ENCODE peak calls at places on chromosomes 4 and X, in four cellular contexts. V is H1, Y is K562, R is HepG2. S is an unnamed sample.

GRCh38 chr4:185755451-185755850 is 56.5 kb downstream of the SORBS2 start:
- DNase-seq in V (no peak), Y (no peak), R (no peak), S (peak)

GRCh38 chr4:71206763-71207162 is 132.1 kb upstream of the SLC4A4 start:
- DNase-seq in V (no peak), Y (no peak), R (no peak), S (no peak)

GRCh38 chr4:110626532-110627153 is 3.8 kb upstream of the PITX2 start:
- DNase-seq in V (no peak), Y (no peak), R (no peak), S (no peak)

GRCh38 chrX:128287693-128288092 is 235.5 kb upstream of the ACTRT1 start:
- DNase-seq in V (no peak), Y (no peak), R (no peak), S (no peak)

GRCh38 chrX:10077425-10078188 is 79.2 kb upstream of the CLCN4 start:
- DNase-seq in V (no peak), Y (no peak), R (peak), S (no peak)

GRCh38 chr4:55386840-55387239 is 8.9 kb upstream of the TMEM165 start:
- DNase-seq in V (no peak), Y (peak), R (peak), S (no peak)

GRCh38 chr4:37968747-37969146 is 8.5 kb downstream of the PTTG2 start:
- DNase-seq in V (no peak), Y (no peak), R (no peak), S (no peak)

GRCh38 chrX:13387656-13388421 is 68.0 kb upstream of the ATXN3L start:
- DNase-seq in V (no peak), Y (no peak), R (no peak), S (no peak)

GRCh38 chr4:184306470-184306869 is 88.8 kb upstream of the ENPP6 start:
- DNase-seq in V (no peak), Y (no peak), R (no peak), S (no peak)

GRCh38 chr4:85720736-85721135 is 245.8 kb downstream of the ARHGAP24 start:
- DNase-seq in V (no peak), Y (no peak), R (peak), S (no peak)

GRCh38 chr4:110270492-110271197 is 72.2 kb upstream of the ELOVL6 start:
- DNase-seq in V (no peak), Y (no peak), R (no peak), S (no peak)

GRCh38 chrX:63012574-63012973 is 338.6 kb downstream of the SPIN4 start:
- DNase-seq in V (no peak), Y (no peak), R (no peak), S (no peak)

GRCh38 chr4:85370400-85371032 is 104.4 kb upstream of the ARHGAP24 start:
- DNase-seq in V (peak), Y (peak), R (peak), S (peak)

GRCh38 chrX:100990139-100990538 is 20.6 kb downstream of the ARL13A start:
- DNase-seq in V (no peak), Y (no peak), R (no peak), S (no peak)

GRCh38 chrX:10239611-10240064 is 82.9 kb downstream of the CLCN4 start:
- DNase-seq in V (no peak), Y (no peak), R (no peak), S (no peak)

GRCh38 chrX:140765043-140765784 is 55.7 kb downstream of the LINC00632 start:
- DNase-seq in V (no peak), Y (no peak), R (no peak), S (peak)

GRCh38 chr4:14096406-14096965 is 469.0 kb upstream of the BOD1L1 start:
- DNase-seq in V (no peak), Y (no peak), R (no peak), S (no peak)

GRCh38 chr4:84146300-84146942 is 352.7 kb downstream of the NKX6-1 start:
- DNase-seq in V (no peak), Y (no peak), R (no peak), S (no peak)

GRCh38 chr4:126479709-126480108 is 1153.0 kb upstream of the INTU start:
- DNase-seq in V (peak), Y (no peak), R (no peak), S (no peak)

GRCh38 chrX:155054255-155054654 is 16.7 kb downstream of the CMC4 start:
- DNase-seq in V (no peak), Y (no peak), R (no peak), S (no peak)

GRCh38 chrX:106898462-106898861 is 4.7 kb downstream of the RIPPLY1 start:
- DNase-seq in V (no peak), Y (peak), R (peak), S (peak)

GRCh38 chrX:76454456-76454927 is 27.0 kb downstream of the MAGEE1 start:
- DNase-seq in V (no peak), Y (peak), R (peak), S (peak)

GRCh38 chr4:39406763-39407583 is at the start of gene KLB:
- DNase-seq in V (no peak), Y (no peak), R (peak), S (no peak)

GRCh38 chr4:141132689-141133145 is 552 bp downstream of the RNF150 start:
- DNase-seq in V (no peak), Y (no peak), R (no peak), S (no peak)

GRCh38 chr4:4472344-4472958 is 69.4 kb downstream of the STX18 start:
- DNase-seq in V (no peak), Y (no peak), R (peak), S (no peak)

GRCh38 chr4:148053298-148054003 is 321.6 kb downstream of the ARHGAP10 start:
- DNase-seq in V (no peak), Y (no peak), R (no peak), S (no peak)

GRCh38 chr4:118282692-118283091 is 70.1 kb downstream of the PRSS12 start:
- DNase-seq in V (no peak), Y (no peak), R (peak), S (no peak)

GRCh38 chr4:75048208-75048879 is 115.4 kb downstream of the PARM1 start:
- DNase-seq in V (no peak), Y (peak), R (no peak), S (no peak)

GRCh38 chr4:142600952-142601351 is 245.1 kb downstream of the INPP4B start:
- DNase-seq in V (no peak), Y (no peak), R (no peak), S (no peak)

GRCh38 chrX:31658360-31658759 is 586.5 kb upstream of the FTHL17 start:
- DNase-seq in V (no peak), Y (no peak), R (peak), S (peak)

GRCh38 chrX:43655961-43656494 is at the start of gene MAOA:
- DNase-seq in V (no peak), Y (no peak), R (peak), S (peak)

DNA sequence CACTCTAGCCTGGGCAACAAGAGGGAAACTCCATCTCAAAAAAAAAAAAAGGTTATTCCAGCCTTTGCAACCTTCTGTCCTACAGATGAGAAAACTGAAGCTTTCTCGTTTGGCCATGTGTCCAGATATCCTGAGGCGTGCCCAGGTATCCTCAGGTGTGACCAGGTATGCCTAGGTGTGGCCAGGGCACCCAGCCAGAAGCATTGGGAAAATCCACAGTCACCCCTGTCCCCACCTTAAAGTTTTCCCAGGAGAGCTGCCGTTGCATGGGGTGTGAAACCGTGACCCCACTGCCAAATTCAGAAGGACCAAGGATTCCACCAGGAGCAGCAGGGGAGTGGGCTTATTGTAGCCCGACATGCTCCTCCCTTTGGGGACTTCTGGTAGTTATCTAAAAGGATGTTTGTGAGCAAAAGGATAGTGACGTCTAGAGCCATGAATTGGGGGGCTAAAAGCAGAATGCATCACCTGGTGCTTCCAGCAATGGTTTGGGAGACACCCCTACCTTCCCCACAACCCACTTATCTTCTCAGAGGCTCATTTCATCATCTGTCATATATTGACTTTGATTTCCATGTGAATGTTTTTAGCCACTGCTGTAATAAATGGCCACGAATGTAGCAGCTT is 4.0 kb upstream of the DHRSX start:
- DNase-seq in V (no peak), Y (no peak), R (no peak), S (no peak)
- TF ChIP-seq JUN in V (no peak), Y (no peak), R (no peak), S (no peak)

GRCh38 chr4:128810331-128810870 is 901 bp downstream of the JADE1 start:
- DNase-seq in V (no peak), Y (peak), R (peak), S (no peak)
- TF ChIP-seq MAX in V (no peak), Y (no peak), R (no peak), S (no peak)

GRCh38 chr4:8142556-8142955 is 16.1 kb downstream of the ABLIM2 start:
- DNase-seq in V (no peak), Y (no peak), R (no peak), S (no peak)

GRCh38 chr4:8143392-8144140 is 15.0 kb downstream of the ABLIM2 start:
- DNase-seq in V (no peak), Y (no peak), R (no peak), S (no peak)

GRCh38 chr4:8141935-8142334 is 16.7 kb downstream of the ABLIM2 start:
- DNase-seq in V (no peak), Y (no peak), R (no peak), S (no peak)

GRCh38 chr4:8146158-8146557 is 12.5 kb downstream of the ABLIM2 start:
- DNase-seq in V (no peak), Y (no peak), R (no peak), S (no peak)

GRCh38 chr4:8144359-8144758 is 14.3 kb downstream of the ABLIM2 start:
- DNase-seq in V (no peak), Y (no peak), R (no peak), S (no peak)
- TF ChIP-seq EZH2 in V (no peak), Y (no peak), R (no peak), S (no peak)

DNA sequence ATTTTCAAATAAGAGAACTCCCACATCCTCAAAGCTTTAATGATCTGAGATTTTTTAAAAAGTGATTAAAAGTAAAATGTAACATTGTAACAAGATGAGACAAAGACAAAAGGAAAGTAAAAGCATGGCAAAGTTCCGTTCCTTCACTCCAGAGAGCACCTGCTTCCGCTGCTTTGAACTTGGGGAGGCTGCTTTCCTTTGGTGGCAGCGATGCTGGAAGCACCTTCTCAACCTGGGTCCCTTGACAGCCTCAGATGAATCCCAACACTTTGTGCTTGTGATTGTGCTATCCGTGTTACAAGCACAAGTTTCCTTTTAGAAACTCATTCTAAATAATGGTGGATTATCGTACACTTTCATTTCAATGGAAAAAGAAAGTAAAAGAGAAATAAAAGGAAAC is 59.7 kb downstream of the HADH start:
- DNase-seq in V (no peak), Y (no peak), R (no peak), S (no peak)
- TF ChIP-seq JUN in V (no peak), Y (no peak), R (no peak), S (no peak)

DNA sequence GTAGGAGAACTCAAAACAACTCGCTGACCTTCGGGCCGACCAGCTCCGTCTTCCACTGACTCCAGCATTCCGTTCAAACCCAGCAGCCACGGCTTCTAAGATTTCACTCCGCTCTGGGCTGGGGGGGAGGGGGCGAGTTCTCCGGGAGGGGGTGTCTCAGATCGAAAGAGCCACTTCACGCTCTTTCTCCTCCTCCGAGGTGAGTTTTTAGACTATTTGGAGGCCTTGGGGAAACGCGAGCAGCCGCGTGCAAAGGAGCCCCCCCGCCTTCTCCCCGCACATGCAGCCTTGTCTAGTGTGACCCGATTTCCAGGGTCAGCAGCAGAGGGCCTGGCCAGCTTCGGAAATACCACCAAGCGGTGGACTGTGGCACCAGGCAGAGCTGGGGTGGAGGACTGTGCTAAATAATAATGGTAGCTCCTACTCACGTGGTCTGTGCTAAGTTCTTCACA is 79.2 kb upstream of the BCOR start:
- DNase-seq in V (no peak), Y (no peak), R (peak), S (peak)
- TF ChIP-seq MAX in V (peak), Y (peak), R (no peak), S (no peak)

S was measured in endothelial cell of umbilical vein.